ENCODE peak calls at places on chromosomes 2 and 18, in eight cellular contexts. D is IMR-90; V is RWPE1; M is AG20443; N is amygdala; U is stimulated activated CD8-positive, alpha-beta memory T cell treated with anti-CD3 and anti-CD28 coated beads, Interleukin-4, amount 100 ng/mL, for 4 hours; C is endothelial cell of umbilical vein; R is NT2/D1. W is an unnamed sample.

GRCh38 chr2:179592167-179592936 is 269.1 kb downstream of the ZNF385B start:
- DNase-seq in D (peak; percentile 90), V (no peak), M (peak; percentile 36), N (no peak), U (no peak), C (no peak), R (no peak), W (peak; percentile 89)

GRCh38 chr2:109188485-109188868 is 59.5 kb downstream of the SH3RF3 start:
- DNase-seq in D (no peak), V (no peak), M (no peak), N (no peak), U (no peak), C (no peak), R (no peak), W (no peak)

GRCh38 chr2:42424033-42424432 is 63.0 kb upstream of the COX7A2L start:
- DNase-seq in D (peak; percentile 78), V (no peak), M (peak; percentile 45), N (no peak), U (no peak), C (no peak), R (no peak), W (no peak)

GRCh38 chr2:62437785-62438184 is 68.2 kb downstream of the TMEM17 start:
- DNase-seq in D (no peak), V (no peak), M (no peak), N (no peak), U (no peak), C (no peak), R (no peak), W (no peak)

GRCh38 chr2:128638311-128638710 is 319.6 kb upstream of the HS6ST1 start:
- DNase-seq in D (no peak), V (no peak), M (no peak), N (no peak), U (no peak), C (no peak), R (peak; percentile 40), W (no peak)

GRCh38 chr2:156907806-156908205 is 349.7 kb upstream of the GALNT5 start:
- DNase-seq in D (peak; percentile 32), V (no peak), M (no peak), N (no peak), U (no peak), C (peak; percentile 67), R (no peak), W (no peak)

GRCh38 chr2:9803023-9803805 is 40.1 kb upstream of the TAF1B start:
- DNase-seq in D (no peak), V (peak; percentile 50), M (peak; percentile 74), N (no peak), U (no peak), C (no peak), R (no peak), W (peak; percentile 93)

GRCh38 chr2:241612156-241613017 is 24.6 kb downstream of the THAP4 start:
- DNase-seq in D (peak; percentile 20), V (no peak), M (no peak), N (no peak), U (no peak), C (no peak), R (no peak), W (no peak)

GRCh38 chr2:135409436-135409835 is 121.6 kb downstream of the ZRANB3 start:
- DNase-seq in D (no peak), V (no peak), M (no peak), N (no peak), U (no peak), C (no peak), R (no peak), W (no peak)

GRCh38 chr18:73626859-73627258 is 520.8 kb downstream of the FBXO15 start:
- DNase-seq in D (no peak), V (no peak), M (no peak), N (no peak), U (no peak), C (no peak), R (no peak), W (no peak)

GRCh38 chr2:174004900-174005605 is 39.9 kb upstream of the SP3 start:
- DNase-seq in D (peak; percentile 86), V (no peak), M (peak; percentile 63), N (no peak), U (no peak), C (no peak), R (no peak), W (peak; percentile 72)

W was measured in LHCN-M2.